ENCODE peak calls at places on chromosomes 16 and 17, in eight cellular contexts. P is choroid plexus epithelial cell, G is BJ, E is fibroblast of lung, W is IMR-90, J is NCI-H2081, Y is SW 1271, T is epithelial cell of esophagus. H is an unnamed sample.

GRCh38 chr16:1973461-1974156 is 1.8 kb downstream of the TBL3 start:
- DNase-seq in W (no peak), E (no peak), P (no peak), T (no peak), J (no peak), G (no peak), Y (no peak), H (no peak)

GRCh38 chr16:8581923-8582580 is 8.3 kb downstream of the TMEM114 start:
- DNase-seq in T (no peak), G (no peak), Y (no peak), W (no peak), J (no peak), E (peak), P (peak), H (no peak)

GRCh38 chr16:9072806-9073341 is 18.6 kb upstream of the HAPSTR1 start:
- DNase-seq in E (peak), T (peak), J (no peak), G (peak), W (peak), Y (no peak), P (peak), H (no peak)

GRCh38 chr16:65281636-65282035 is 159.8 kb upstream of the CDH11 start:
- DNase-seq in E (no peak), G (no peak), Y (no peak), W (no peak), J (no peak), P (no peak), T (no peak), H (no peak)

GRCh38 chr17:44628234-44629188 is 27.8 kb upstream of the MEIOC start:
- DNase-seq in J (peak), G (no peak), P (no peak), E (peak), Y (no peak), W (no peak), T (no peak), H (peak)

GRCh38 chr17:64580384-64581307 is 73.9 kb downstream of the CEP95 start:
- DNase-seq in Y (no peak), W (no peak), P (no peak), E (peak), T (no peak), G (no peak), J (no peak), H (no peak)

GRCh38 chr17:17108681-17109049 is 66.4 kb downstream of the MPRIP start:
- DNase-seq in T (peak), P (no peak), Y (no peak), G (no peak), E (no peak), J (no peak), W (no peak), H (no peak)

GRCh38 chr16:23124315-23124714 is 24.9 kb downstream of the USP31 start:
- DNase-seq in P (peak), W (peak), G (no peak), J (no peak), Y (no peak), T (peak), E (peak), H (no peak)

GRCh38 chr17:10053976-10054551 is 144.3 kb downstream of the GAS7 start:
- DNase-seq in J (no peak), Y (no peak), G (no peak), W (no peak), E (no peak), T (no peak), P (no peak), H (no peak)

GRCh38 chr16:49682577-49683165 is 173.2 kb downstream of the ZNF423 start:
- DNase-seq in J (no peak), E (no peak), W (no peak), Y (no peak), G (no peak), P (no peak), T (no peak), H (no peak)

GRCh38 chr16:87206646-87207451 is 110.3 kb downstream of the C16orf95 start:
- DNase-seq in Y (no peak), P (peak), G (no peak), T (peak), J (no peak), W (peak), E (peak), H (peak)

GRCh38 chr17:76273923-76274558 is 8.9 kb downstream of the UBALD2 start:
- DNase-seq in P (no peak), J (no peak), G (no peak), W (no peak), E (no peak), Y (no peak), T (no peak), H (no peak)

GRCh38 chr17:29835438-29836351 is 94.3 kb downstream of the SSH2 start:
- DNase-seq in P (peak), E (peak), Y (no peak), G (no peak), T (peak), W (peak), J (no peak), H (no peak)

GRCh38 chr16:82641336-82641984 is 14.7 kb downstream of the CDH13 start:
- DNase-seq in P (peak), Y (no peak), W (peak), G (no peak), E (peak), T (peak), J (no peak), H (no peak)

GRCh38 chr17:8143581-8144400 is 8.4 kb downstream of the PER1 start:
- DNase-seq in T (no peak), G (no peak), E (no peak), W (no peak), Y (no peak), J (no peak), P (no peak), H (no peak)

GRCh38 chr16:31181102-31181830 is 1.3 kb downstream of the FUS start:
- DNase-seq in P (peak), G (no peak), Y (no peak), T (peak), W (peak), E (peak), J (no peak), H (peak)